ENCODE peak calls at places on chromosomes 1 and 21, in seven cellular contexts. F, G, O, T, V, Q and E are unnamed samples.

GRCh38 chr1:30662291-30662840 is 61.0 kb downstream of the MATN1 start:
- DNase-seq in V (no peak), O (no peak), F (peak; percentile 33), G (no peak), Q (peak; percentile 35), T (no peak), E (no peak)

GRCh38 chr1:175188936-175189335 is 3.6 kb downstream of the KIAA0040 start:
- DNase-seq in V (peak; percentile 40), O (peak; percentile 37), T (no peak), F (no peak), Q (no peak), G (no peak), E (no peak)

GRCh38 chr1:204426035-204426436 is 14.4 kb upstream of the PPP1R15B start:
- DNase-seq in T (no peak), V (peak; percentile 85), O (no peak), G (peak; percentile 49), F (no peak), Q (no peak), E (no peak)

GRCh38 chr1:56710646-56711045 is 65.5 kb downstream of the PRKAA2 start:
- DNase-seq in Q (no peak), O (no peak), G (peak; percentile 74), T (no peak), V (no peak), F (no peak), E (no peak)

GRCh38 chr1:91545506-91546300 is 45.1 kb downstream of the CDC7 start:
- DNase-seq in Q (no peak), O (no peak), F (no peak), G (no peak), T (no peak), V (no peak), E (peak; percentile 37)

GRCh38 chr1:15522551-15522950 is 1.5 kb downstream of the CASP9 start:
- DNase-seq in T (no peak), G (no peak), F (no peak), Q (no peak), V (peak; percentile 33), O (no peak), E (no peak)

GRCh38 chr1:166032901-166033371 is 133.9 kb downstream of the FAM78B start:
- DNase-seq in T (peak; percentile 15), V (peak; percentile 30), Q (no peak), G (no peak), O (no peak), F (peak; percentile 87), E (peak; percentile 83)

GRCh38 chr1:27887215-27888035 is 15.1 kb downstream of the THEMIS2 start:
- DNase-seq in G (no peak), Q (no peak), F (no peak), O (no peak), T (no peak), V (no peak), E (no peak)

GRCh38 chr1:55870076-55870475 is 654.9 kb upstream of the USP24 start:
- DNase-seq in O (no peak), T (no peak), V (no peak), F (no peak), Q (no peak), G (no peak), E (no peak)

GRCh38 chr1:43427524-43427923 is 26.2 kb downstream of the HYI start:
- DNase-seq in G (no peak), F (no peak), V (no peak), O (no peak), Q (no peak), T (no peak), E (no peak)

GRCh38 chr1:31745898-31746668 is 18.1 kb downstream of the ADGRB2 start:
- DNase-seq in O (no peak), Q (no peak), G (no peak), F (no peak), V (no peak), T (no peak), E (no peak)

GRCh38 chr1:186059311-186059710 is 315.7 kb downstream of the TPR start:
- DNase-seq in F (no peak), Q (no peak), O (no peak), V (no peak), G (peak; percentile 16), T (no peak), E (no peak)

GRCh38 chr1:37930246-37931142 is 16.4 kb downstream of the INPP5B start:
- DNase-seq in T (no peak), V (no peak), Q (no peak), F (no peak), O (peak; percentile 46), G (no peak), E (no peak)

GRCh38 chr1:58815069-58815679 is 31.3 kb upstream of the JUN start:
- DNase-seq in V (peak; percentile 92), Q (peak; percentile 89), O (peak; percentile 83), T (peak; percentile 86), F (peak; percentile 91), G (peak; percentile 90), E (no peak)

GRCh38 chr1:26288311-26288941 is 8.5 kb downstream of the SH3BGRL3 start:
- DNase-seq in Q (no peak), G (no peak), O (no peak), V (peak; percentile 24), F (no peak), T (no peak), E (no peak)

GRCh38 chr1:60035925-60036324 is 37.6 kb downstream of the C1orf87 start:
- DNase-seq in T (no peak), F (no peak), Q (no peak), G (no peak), V (no peak), O (no peak), E (no peak)

GRCh38 chr1:182206628-182207239 is 145.2 kb upstream of the ZNF648 start:
- DNase-seq in O (peak; percentile 66), F (no peak), G (peak; percentile 31), T (peak; percentile 79), V (peak; percentile 51), Q (no peak), E (no peak)

GRCh38 chr1:1907098-1907736 is 7.8 kb upstream of the CALML6 start:
- DNase-seq in Q (no peak), O (no peak), V (peak; percentile 40), F (peak; percentile 69), G (peak; percentile 42), T (no peak), E (peak; percentile 65)

GRCh38 chr1:116826818-116827606 is 72.8 kb downstream of the CD2 start:
- DNase-seq in F (no peak), T (no peak), V (no peak), G (no peak), Q (no peak), O (no peak), E (no peak)

GRCh38 chr1:79899914-79900313 is 893.4 kb upstream of the ADGRL4 start:
- DNase-seq in T (no peak), O (no peak), G (peak; percentile 95), F (no peak), V (no peak), Q (no peak), E (peak; percentile 34)

GRCh38 chr1:109485001-109485400 is 1.3 kb downstream of the ATXN7L2 start:
- DNase-seq in V (no peak), T (no peak), O (no peak), G (no peak), F (no peak), Q (peak; percentile 39), E (no peak)

GRCh38 chr1:109482242-109482641 is 1.5 kb upstream of the ATXN7L2 start:
- DNase-seq in G (no peak), T (no peak), V (no peak), Q (no peak), F (no peak), O (no peak), E (no peak)

GRCh38 chr1:109482796-109483638 is 688 bp upstream of the ATXN7L2 start:
- DNase-seq in G (no peak), T (no peak), V (peak; percentile 42), O (peak; percentile 32), Q (peak; percentile 77), F (no peak), E (no peak)

GRCh38 chr1:109483658-109484518 is at the start of gene ATXN7L2:
- DNase-seq in O (peak; percentile 91), V (peak; percentile 94), G (peak; percentile 92), T (peak; percentile 93), Q (peak; percentile 96), F (peak; percentile 94), E (peak; percentile 94)

DNA sequence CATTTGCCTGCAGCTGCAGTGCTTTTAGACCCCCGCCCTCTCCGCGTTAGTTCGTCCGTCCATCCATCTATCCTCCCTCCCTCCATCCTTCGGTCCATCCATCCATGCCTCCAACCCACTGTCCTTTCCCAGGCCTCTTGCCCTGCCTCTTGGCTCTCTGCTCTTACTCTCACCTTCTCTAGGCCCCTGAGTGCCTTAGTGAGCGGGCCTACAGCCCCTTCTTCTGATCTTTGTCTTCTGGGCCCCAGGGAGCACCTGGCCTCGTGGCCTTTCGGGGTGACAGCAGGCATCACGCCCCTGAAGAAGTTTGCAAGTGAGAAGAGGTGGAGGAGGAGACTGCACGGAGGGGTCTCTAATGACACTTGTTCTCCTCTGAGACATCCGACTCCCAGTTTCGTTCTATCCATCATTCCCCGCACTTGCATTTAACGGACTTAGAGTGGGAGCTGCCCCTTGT is 842 bp downstream of the ATXN7L2 start:
- DNase-seq in Q (peak; percentile 74), F (no peak), G (no peak), V (no peak), T (no peak), O (no peak), E (no peak)
- H3K27ac ChIP-seq in Q (peak overlapping the region; percentile 85), F (no peak overlapping the region), G (peak overlapping the region; percentile 75), V (no peak overlapping the region), T (peak overlapping the region; percentile 98), O (peak overlapping the region; percentile 96), E (peak overlapping the region; percentile 97)

GRCh38 chr21:42414553-42414927 is 10.8 kb downstream of the UBASH3A start:
- DNase-seq in T (no peak), V (no peak), G (no peak), O (no peak), F (no peak), Q (no peak), E (no peak)
- H3K27me3 ChIP-seq in T (peaks cover 4% of the 10 kb centered on the region), V (no peaks in the 10 kb centered on the region), G (peaks cover 3% of the 10 kb centered on the region), O (peaks cover 27% of the 10 kb centered on the region), F (no peaks in the 10 kb centered on the region), Q (no peaks in the 10 kb centered on the region), E (peaks cover 3% of the 10 kb centered on the region)

GRCh38 chr1:4673494-4673893 is 19.1 kb downstream of the AJAP1 start:
- DNase-seq in T (no peak), O (no peak), F (peak; percentile 32), Q (no peak), V (no peak), G (no peak), E (no peak)
- H3K4me3 ChIP-seq in T (no peak overlapping the region), O (no peak overlapping the region), F (no peak overlapping the region), Q (no peak overlapping the region), V (no peak overlapping the region), G (no peak overlapping the region), E (no peak overlapping the region)

GRCh38 chr1:25199876-25200620 is 32.3 kb downstream of the SYF2 start:
- DNase-seq in F (no peak), V (no peak), T (no peak), O (no peak), Q (no peak), G (no peak), E (no peak)
- H3K27ac ChIP-seq in F (no peak overlapping the region), V (no peak overlapping the region), T (no peak overlapping the region), O (no peak overlapping the region), Q (no peak overlapping the region), G (no peak overlapping the region), E (no peak overlapping the region)

DNA sequence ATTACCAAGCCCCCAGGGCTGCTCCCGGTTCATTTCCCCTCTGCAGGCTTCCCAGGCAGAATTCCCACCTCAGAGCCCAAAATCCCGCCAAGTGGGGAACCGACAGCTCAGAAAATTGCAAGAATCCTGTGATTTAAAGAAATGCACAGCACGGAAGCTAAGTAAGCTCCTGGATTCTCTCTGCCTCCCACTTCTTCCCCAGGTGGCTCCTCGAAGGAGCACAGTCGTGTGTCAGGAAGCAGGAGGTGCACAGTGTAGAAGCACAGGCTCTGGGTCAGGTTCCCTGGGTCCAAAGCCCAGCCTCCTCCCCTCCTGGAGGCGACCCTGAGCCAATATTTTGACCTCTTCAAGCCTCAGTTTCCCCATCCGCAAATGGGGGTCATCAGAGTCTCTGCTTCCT is 74.7 kb downstream of the FBXO2 start:
- DNase-seq in Q (no peak), G (no peak), F (no peak), T (no peak), V (no peak), O (no peak), E (no peak)
- H3K27me3 ChIP-seq in Q (no peaks in the 10 kb centered on the region), G (no peaks in the 10 kb centered on the region), F (no peaks in the 10 kb centered on the region), T (peaks cover 5% of the 10 kb centered on the region), V (no peaks in the 10 kb centered on the region), O (peaks cover 27% of the 10 kb centered on the region), E (peaks cover 47% of the 10 kb centered on the region)